ENCODE peak calls at places on chromosomes 4 and X, in six cellular contexts. W, B, X, Y, C and M are unnamed samples.

GRCh38 chrX:30822068-30822671 is 66.9 kb downstream of the TAB3 start:
- DNase-seq in W (no peak), B (peak), X (no peak), Y (no peak), C (no peak), M (no peak)

GRCh38 chr4:105843941-105844340 is 51.3 kb upstream of the NPNT start:
- DNase-seq in W (no peak), B (no peak), X (no peak), Y (no peak), C (no peak), M (no peak)

GRCh38 chr4:139728840-139729239 is 63.2 kb downstream of the MGST2 start:
- DNase-seq in W (no peak), B (no peak), X (peak), Y (no peak), C (peak), M (no peak)

GRCh38 chrX:27555514-27555913 is 34.6 kb upstream of the DCAF8L2 start:
- DNase-seq in W (no peak), B (peak), X (no peak), Y (no peak), C (no peak), M (peak)

GRCh38 chr4:155367608-155368007 is 9.2 kb downstream of the MAP9 start:
- DNase-seq in W (no peak), B (no peak), X (no peak), Y (no peak), C (no peak), M (no peak)

GRCh38 chr4:153333874-153334273 is 10.6 kb upstream of the MND1 start:
- DNase-seq in W (no peak), B (no peak), X (no peak), Y (no peak), C (no peak), M (no peak)

GRCh38 chr4:10159671-10160070 is 43.1 kb upstream of the WDR1 start:
- DNase-seq in W (no peak), B (no peak), X (no peak), Y (no peak), C (no peak), M (no peak)

GRCh38 chr4:165711912-165712311 is 161.1 kb upstream of the TLL1 start:
- DNase-seq in W (no peak), B (no peak), X (no peak), Y (no peak), C (no peak), M (no peak)

GRCh38 chrX:1305411-1305810 is 31.2 kb upstream of the IL3RA start:
- DNase-seq in W (no peak), B (no peak), X (no peak), Y (no peak), C (no peak), M (no peak)

GRCh38 chr4:167339781-167340180 is 105.5 kb upstream of the SPOCK3 start:
- DNase-seq in W (no peak), B (peak), X (no peak), Y (no peak), C (no peak), M (no peak)

GRCh38 chrX:24298191-24298590 is 15.7 kb downstream of the SUPT20HL2 start:
- DNase-seq in W (no peak), B (peak), X (no peak), Y (no peak), C (no peak), M (no peak)

GRCh38 chr4:184265566-184266351 is 48.1 kb upstream of the ENPP6 start:
- DNase-seq in W (no peak), B (peak), X (peak), Y (no peak), C (no peak), M (peak)

GRCh38 chr4:1813915-1814314 is 20.8 kb downstream of the FGFR3 start:
- DNase-seq in W (no peak), B (peak), X (no peak), Y (no peak), C (no peak), M (no peak)

GRCh38 chr4:95289028-95289634 is 259.6 kb downstream of the UNC5C start:
- DNase-seq in W (no peak), B (peak), X (no peak), Y (no peak), C (no peak), M (peak)

GRCh38 chr4:30943356-30943755 is 223.2 kb downstream of the PCDH7 start:
- DNase-seq in W (no peak), B (peak), X (no peak), Y (no peak), C (no peak), M (peak)

GRCh38 chr4:25123236-25123635 is 37.0 kb downstream of the SEPSECS start:
- DNase-seq in W (no peak), B (no peak), X (no peak), Y (no peak), C (no peak), M (no peak)

GRCh38 chr4:135476272-135476671 is 1274.7 kb upstream of the PABPC4L start:
- DNase-seq in W (no peak), B (no peak), X (no peak), Y (no peak), C (no peak), M (no peak)

GRCh38 chr4:109389367-109390118 is 44.1 kb upstream of the SEC24B start:
- DNase-seq in W (no peak), B (no peak), X (no peak), Y (no peak), C (no peak), M (no peak)

GRCh38 chr4:5204781-5205180 is 153.5 kb downstream of the STK32B start:
- DNase-seq in W (no peak), B (no peak), X (no peak), Y (no peak), C (no peak), M (no peak)

GRCh38 chr4:109979932-109980717 is 67.4 kb downstream of the EGF start:
- DNase-seq in W (no peak), B (peak), X (no peak), Y (no peak), C (no peak), M (peak)

GRCh38 chrX:155983326-155983725 is 14.2 kb upstream of the IL9R start:
- DNase-seq in W (no peak), B (no peak), X (no peak), Y (no peak), C (no peak), M (no peak)

GRCh38 chrX:148632444-148632843 is 132.0 kb downstream of the AFF2 start:
- DNase-seq in W (no peak), B (no peak), X (no peak), Y (no peak), C (no peak), M (no peak)

GRCh38 chrX:373641-374471 is 12.9 kb downstream of the PPP2R3B start:
- DNase-seq in W (no peak), B (peak), X (no peak), Y (peak), C (no peak), M (peak)

GRCh38 chrX:47224266-47224895 is 5.9 kb downstream of the CDK16 start:
- DNase-seq in W (no peak), B (no peak), X (no peak), Y (no peak), C (no peak), M (no peak)

GRCh38 chr4:175947117-175947722 is 118.4 kb upstream of the WDR17 start:
- DNase-seq in W (no peak), B (peak), X (no peak), Y (no peak), C (no peak), M (peak)

GRCh38 chrX:16897445-16897844 is 27.3 kb upstream of the RBBP7 start:
- DNase-seq in W (no peak), B (no peak), X (no peak), Y (no peak), C (no peak), M (no peak)

GRCh38 chrX:26032141-26032917 is 105.8 kb upstream of the MAGEB18 start:
- DNase-seq in W (no peak), B (peak), X (no peak), Y (no peak), C (no peak), M (peak)

GRCh38 chr4:6335040-6335590 is 65.5 kb downstream of the WFS1 start:
- DNase-seq in W (no peak), B (no peak), X (no peak), Y (no peak), C (no peak), M (no peak)

GRCh38 chr4:135249006-135249405 is 1047.4 kb upstream of the PABPC4L start:
- DNase-seq in W (no peak), B (no peak), X (no peak), Y (no peak), C (no peak), M (no peak)

GRCh38 chr4:108941914-108942379 is 179.1 kb upstream of the ETNPPL start:
- DNase-seq in W (no peak), B (no peak), X (no peak), Y (no peak), C (no peak), M (no peak)

GRCh38 chrX:19544693-19545305 is 29.5 kb upstream of the MAP3K15 start:
- DNase-seq in W (no peak), B (peak), X (peak), Y (no peak), C (peak), M (peak)

GRCh38 chr4:86291180-86291579 is 68.7 kb downstream of the MAPK10 start:
- DNase-seq in W (no peak), B (no peak), X (no peak), Y (no peak), C (no peak), M (no peak)